ENCODE peak calls at places on chromosomes 13 and 19, in four cellular contexts. C is foreskin melanocyte, P is H1, I is fibroblast of mammary gland. V is an unnamed sample.
A peak's percentile ranks its signal among the peaks of the same experiment; 100 is the strongest.

GRCh38 chr19:1791879-1792278 is 20.2 kb downstream of the ATP8B3 start:
- DNase-seq in P (no peak), I (no peak), C (no peak), V (no peak)

GRCh38 chr13:35475131-35475959 is 1.1 kb downstream of the MAB21L1 start:
- DNase-seq in C (peak; percentile 11), P (peak; percentile 71), I (peak; percentile 66), V (no peak)

GRCh38 chr13:50713849-50714248 is 129.6 kb downstream of the DLEU7 start:
- DNase-seq in C (peak; percentile 66), P (no peak), I (peak; percentile 81), V (no peak)

GRCh38 chr13:74320282-74320681 is 186.1 kb upstream of the KLF12 start:
- DNase-seq in C (no peak), P (no peak), I (no peak), V (no peak)

GRCh38 chr13:114248011-114248410 is 13.3 kb downstream of the CDC16 start:
- DNase-seq in P (no peak), C (no peak), I (no peak), V (no peak)

GRCh38 chr13:33945477-33945876 is 127.5 kb downstream of the RFC3 start:
- DNase-seq in P (no peak), I (no peak), C (no peak), V (no peak)

GRCh38 chr13:42946927-42947326 is 45.1 kb downstream of the EPSTI1 start:
- DNase-seq in C (no peak), I (peak; percentile 78), P (no peak), V (no peak)

GRCh38 chr13:109517516-109517915 is 268.9 kb downstream of the IRS2 start:
- DNase-seq in C (no peak), P (no peak), I (peak; percentile 26), V (no peak)

GRCh38 chr19:31418055-31418454 is 68.8 kb upstream of the TSHZ3 start:
- DNase-seq in P (peak; percentile 57), C (no peak), I (no peak), V (no peak)

GRCh38 chr13:77036294-77036693 is 9.3 kb upstream of the FBXL3 start:
- DNase-seq in I (no peak), P (no peak), C (no peak), V (no peak)

GRCh38 chr13:38862443-38862842 is 128.2 kb downstream of the STOML3 start:
- DNase-seq in I (no peak), C (no peak), P (no peak), V (no peak)

GRCh38 chr19:15759962-15760565 is 22.3 kb downstream of the OR10H3 start:
- DNase-seq in I (no peak), P (no peak), C (no peak), V (no peak)

GRCh38 chr13:76764429-76764828 is 121.8 kb downstream of the KCTD12 start:
- DNase-seq in P (no peak), I (peak; percentile 80), C (no peak), V (no peak)

GRCh38 chr13:98157188-98157587 is 14.3 kb downstream of the FARP1 start:
- DNase-seq in C (no peak), I (no peak), P (no peak), V (no peak)

GRCh38 chr13:87128006-87128405 is 543.2 kb upstream of the SLITRK5 start:
- DNase-seq in P (no peak), I (peak; percentile 53), C (no peak), V (no peak)

GRCh38 chr19:4717191-4717965 is 6.3 kb downstream of the DPP9 start:
- DNase-seq in I (peak; percentile 75), C (no peak), P (no peak), V (no peak)

GRCh38 chr19:5392476-5392875 is 51.9 kb upstream of the PTPRS start:
- DNase-seq in I (no peak), C (no peak), P (no peak), V (no peak)

GRCh38 chr13:112194167-112194530 is 127.2 kb downstream of the SOX1 start:
- DNase-seq in I (no peak), P (no peak), C (no peak), V (no peak)

GRCh38 chr19:46717034-46717715 is at the start of gene PRKD2:
- DNase-seq in C (peak; percentile 59), P (peak; percentile 100), I (peak; percentile 66), V (peak; percentile 80)

GRCh38 chr19:15330801-15331418 is 1.4 kb downstream of the BRD4 start:
- DNase-seq in I (peak; percentile 74), C (peak; percentile 43), P (no peak), V (no peak)

GRCh38 chr19:36771275-36772231 is 1.1 kb downstream of the ZNF850 start:
- DNase-seq in I (peak; percentile 81), C (peak; percentile 64), P (peak; percentile 54), V (no peak)

GRCh38 chr19:18253716-18254115 is 20.5 kb downstream of the IQCN start:
- DNase-seq in I (no peak), P (no peak), C (no peak), V (no peak)

GRCh38 chr13:49594576-49594975 is 9.2 kb upstream of the RCBTB1 start:
- DNase-seq in C (no peak), P (no peak), I (peak; percentile 49), V (no peak)

GRCh38 chr13:59483441-59484116 is 680.1 kb downstream of the DIAPH3 start:
- DNase-seq in P (no peak), I (no peak), C (no peak), V (no peak)

GRCh38 chr19:2097330-2098327 is 914 bp downstream of the IZUMO4 start:
- DNase-seq in I (no peak), P (peak; percentile 57), C (no peak), V (peak; percentile 43)

GRCh38 chr13:97302611-97303010 is 80.5 kb downstream of the MBNL2 start:
- DNase-seq in P (no peak), C (no peak), I (no peak), V (no peak)

GRCh38 chr19:31553112-31553843 is 204.0 kb upstream of the TSHZ3 start:
- DNase-seq in P (no peak), C (no peak), I (no peak), V (no peak)

GRCh38 chr19:20423381-20424207 is 142.0 kb downstream of the ZNF737 start:
- DNase-seq in I (peak; percentile 66), C (no peak), P (peak; percentile 61), V (peak; percentile 14)

GRCh38 chr13:74372511-74372910 is 238.3 kb upstream of the KLF12 start:
- DNase-seq in I (peak; percentile 24), C (peak; percentile 82), P (no peak), V (no peak)

GRCh38 chr19:34124828-34125227 is 47.5 kb upstream of the LSM14A start:
- DNase-seq in C (no peak), P (no peak), I (peak; percentile 1), V (no peak)

GRCh38 chr13:112212533-112212932 is 145.6 kb downstream of the SOX1 start:
- DNase-seq in I (no peak), P (no peak), C (no peak), V (no peak)

GRCh38 chr13:24520733-24521132 is 8.2 kb upstream of the PARP4 start:
- DNase-seq in C (no peak), P (no peak), I (no peak), V (no peak)

GRCh38 chr19:47310819-47311218 is 1.2 kb downstream of the C5AR1 start:
- DNase-seq in I (peak; percentile 43), P (no peak), C (no peak), V (no peak)

GRCh38 chr13:21075303-21076264 is 14.2 kb upstream of the LATS2 start:
- DNase-seq in I (peak; percentile 21), P (peak; percentile 82), C (no peak), V (no peak)

GRCh38 chr19:281992-282391 is 9.2 kb downstream of the PLPP2 start:
- DNase-seq in I (no peak), C (no peak), P (peak; percentile 47), V (no peak)

GRCh38 chr19:29079331-29079730 is 133.6 kb downstream of the UQCRFS1 start:
- DNase-seq in C (no peak), P (no peak), I (no peak), V (no peak)

GRCh38 chr19:19466201-19466600 is 49.1 kb downstream of the TSSK6 start:
- DNase-seq in C (no peak), P (no peak), I (no peak), V (no peak)

V was measured in T follicular helper cell.